ENCODE peak calls at places on chromosome 2, in seven cellular contexts. O, K, Y, F, E, L and T are unnamed samples.

GRCh38 chr2:46326231-46326980 is 29.2 kb downstream of the EPAS1 start:
- DNase-seq in O (no peak), K (no peak), Y (peak; percentile 58), F (no peak), E (no peak), L (peak; percentile 34), T (no peak)

GRCh38 chr2:177900091-177900490 is 172.5 kb downstream of the PDE11A start:
- DNase-seq in O (no peak), K (no peak), Y (no peak), F (no peak), E (no peak), L (no peak), T (no peak)

GRCh38 chr2:9897331-9897737 is 54.1 kb downstream of the TAF1B start:
- DNase-seq in O (peak; percentile 90), K (no peak), Y (peak; percentile 91), F (peak; percentile 51), E (peak; percentile 64), L (no peak), T (peak; percentile 18)

GRCh38 chr2:223805008-223805407 is 32.4 kb downstream of the AP1S3 start:
- DNase-seq in O (no peak), K (no peak), Y (no peak), F (no peak), E (no peak), L (no peak), T (no peak)

GRCh38 chr2:241673797-241674725 is 12.6 kb downstream of the DTYMK start:
- DNase-seq in O (no peak), K (no peak), Y (no peak), F (no peak), E (no peak), L (no peak), T (no peak)

GRCh38 chr2:113105047-113105446 is 22.4 kb upstream of the IL1RN start:
- DNase-seq in O (no peak), K (no peak), Y (peak; percentile 44), F (no peak), E (no peak), L (no peak), T (no peak)

GRCh38 chr2:144625216-144626010 is 105.5 kb upstream of the ZEB2 start:
- DNase-seq in O (no peak), K (no peak), Y (no peak), F (no peak), E (no peak), L (no peak), T (no peak)

GRCh38 chr2:54570925-54571694 is 115.0 kb downstream of the SPTBN1 start:
- DNase-seq in O (peak; percentile 82), K (peak; percentile 72), Y (peak; percentile 81), F (peak; percentile 78), E (peak; percentile 64), L (peak; percentile 68), T (peak; percentile 94)

GRCh38 chr2:48600204-48600813 is 17.3 kb upstream of the GTF2A1L start:
- DNase-seq in O (no peak), K (no peak), Y (peak; percentile 14), F (no peak), E (no peak), L (no peak), T (peak; percentile 4)

GRCh38 chr2:88831792-88832248 is 140.3 kb downstream of the RPIA start:
- DNase-seq in O (no peak), K (peak; percentile 86), Y (peak; percentile 65), F (peak; percentile 83), E (peak; percentile 65), L (peak; percentile 27), T (peak; percentile 91)

GRCh38 chr2:20094142-20094792 is 42.8 kb upstream of the LAPTM4A start:
- DNase-seq in O (no peak), K (no peak), Y (peak; percentile 57), F (no peak), E (no peak), L (no peak), T (no peak)

GRCh38 chr2:1766400-1766799 is 22.1 kb upstream of the PXDN start:
- DNase-seq in O (no peak), K (no peak), Y (no peak), F (no peak), E (peak; percentile 10), L (no peak), T (no peak)

GRCh38 chr2:178747767-178748166 is 59.5 kb downstream of the TTN start:
- DNase-seq in O (no peak), K (no peak), Y (no peak), F (no peak), E (no peak), L (no peak), T (no peak)

GRCh38 chr2:86790828-86791561 is at the start of gene CD8A:
- DNase-seq in O (no peak), K (no peak), Y (no peak), F (no peak), E (no peak), L (no peak), T (no peak)

GRCh38 chr2:97673915-97674283 is 4.4 kb downstream of the C2orf92 start:
- DNase-seq in O (no peak), K (no peak), Y (no peak), F (no peak), E (no peak), L (no peak), T (no peak)

GRCh38 chr2:119431155-119431975 is at the start of gene TMEM37:
- DNase-seq in O (peak; percentile 78), K (peak; percentile 88), Y (peak; percentile 83), F (peak; percentile 84), E (peak; percentile 86), L (no peak), T (peak; percentile 27)

GRCh38 chr2:117724035-117724434 is 90.5 kb upstream of the DDX18 start:
- DNase-seq in O (no peak), K (no peak), Y (no peak), F (no peak), E (no peak), L (no peak), T (no peak)

GRCh38 chr2:156585457-156585856 is 149.3 kb downstream of the GPD2 start:
- DNase-seq in O (no peak), K (no peak), Y (no peak), F (no peak), E (no peak), L (no peak), T (no peak)

GRCh38 chr2:208373460-208374089 is 33.0 kb upstream of the PTH2R start:
- DNase-seq in O (no peak), K (no peak), Y (peak; percentile 61), F (no peak), E (no peak), L (no peak), T (no peak)

GRCh38 chr2:178282075-178282474 is 87.8 kb downstream of the OSBPL6 start:
- DNase-seq in O (no peak), K (no peak), Y (no peak), F (peak; percentile 42), E (no peak), L (no peak), T (no peak)

GRCh38 chr2:63104482-63104881 is 53.9 kb downstream of the OTX1 start:
- DNase-seq in O (no peak), K (no peak), Y (no peak), F (no peak), E (no peak), L (no peak), T (no peak)

GRCh38 chr2:120389036-120389391 is 43.1 kb downstream of the INHBB start:
- DNase-seq in O (no peak), K (peak; percentile 52), Y (no peak), F (peak; percentile 2), E (peak; percentile 3), L (no peak), T (no peak)

GRCh38 chr2:233679176-233679575 is 2.5 kb upstream of the UGT1A7 start:
- DNase-seq in O (no peak), K (no peak), Y (no peak), F (no peak), E (no peak), L (no peak), T (no peak)

GRCh38 chr2:220555961-220556360 is 928.5 kb downstream of the SLC4A3 start:
- DNase-seq in O (no peak), K (no peak), Y (no peak), F (no peak), E (no peak), L (no peak), T (no peak)

GRCh38 chr2:2698182-2699116 is 367.4 kb upstream of the MYT1L start:
- DNase-seq in O (no peak), K (no peak), Y (peak; percentile 23), F (no peak), E (no peak), L (no peak), T (no peak)

GRCh38 chr2:39228413-39229209 is 15.2 kb downstream of the CDKL4 start:
- DNase-seq in O (no peak), K (no peak), Y (no peak), F (no peak), E (no peak), L (no peak), T (peak; percentile 5)

GRCh38 chr2:39225564-39225963 is 18.2 kb downstream of the CDKL4 start:
- DNase-seq in O (no peak), K (no peak), Y (no peak), F (no peak), E (no peak), L (no peak), T (no peak)

GRCh38 chr2:39227628-39228412 is 15.9 kb downstream of the CDKL4 start:
- DNase-seq in O (peak; percentile 88), K (peak; percentile 89), Y (peak; percentile 84), F (peak; percentile 84), E (peak; percentile 87), L (peak; percentile 40), T (peak; percentile 38)

GRCh38 chr2:39220136-39220535 is 23.6 kb downstream of the CDKL4 start:
- DNase-seq in O (no peak), K (no peak), Y (no peak), F (no peak), E (no peak), L (no peak), T (no peak)

GRCh38 chr2:39223909-39224308 is 19.9 kb downstream of the CDKL4 start:
- DNase-seq in O (no peak), K (no peak), Y (no peak), F (no peak), E (no peak), L (no peak), T (no peak)
- H3K4me3 ChIP-seq in O (no peak overlapping the region), K (no peak overlapping the region), Y (no peak overlapping the region), F (no peak overlapping the region), E (no peak overlapping the region), L (no peak overlapping the region), T (no peak overlapping the region)

DNA sequence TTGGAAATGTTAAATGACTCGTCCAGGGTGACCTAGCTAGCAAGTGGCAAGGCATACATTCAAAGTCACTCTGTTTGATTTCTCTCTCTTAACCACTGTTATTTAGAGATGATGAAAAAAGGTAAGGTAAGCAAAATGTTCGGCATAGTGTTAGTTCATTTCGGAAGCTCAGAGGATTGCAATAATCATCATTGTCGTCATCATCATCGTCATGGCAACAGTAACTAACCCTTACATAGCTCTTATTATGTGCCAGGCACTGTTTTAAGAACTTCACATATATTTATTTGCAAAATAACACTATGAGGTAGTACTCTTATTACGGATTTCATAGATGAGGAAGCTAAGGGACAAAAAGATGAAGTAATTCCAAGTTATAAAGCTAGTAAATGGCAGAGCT is 292.7 kb upstream of the CXCR4 start:
- DNase-seq in O (no peak), K (no peak), Y (no peak), F (no peak), E (no peak), L (no peak), T (no peak)
- TF ChIP-seq CTCF in O (no peak), K (no peak), Y (no peak), F (no peak), E (no peak), L (no peak), T (no peak)

GRCh38 chr2:169095631-169096105 is 26.3 kb downstream of the DHRS9 start:
- DNase-seq in O (no peak), K (no peak), Y (no peak), F (no peak), E (no peak), L (no peak), T (no peak)
- H3K4me3 ChIP-seq in O (no peak overlapping the region), K (no peak overlapping the region), Y (no peak overlapping the region), F (no peak overlapping the region), E (no peak overlapping the region), L (no peak overlapping the region), T (no peak overlapping the region)

GRCh38 chr2:162422894-162423293 is 79.0 kb downstream of the GCA start:
- DNase-seq in O (no peak), K (no peak), Y (no peak), F (no peak), E (no peak), L (no peak), T (no peak)
- TF ChIP-seq CTCF in O (no peak), K (no peak), Y (no peak), F (no peak), E (no peak), L (no peak), T (no peak)